ENCODE peak calls at places on chromosomes 12 and 14, in six cellular contexts. One of them, this sample, is unnamed.

GRCh38 chr12:45042599-45042998 is 8.3 kb downstream of the DBX2 start:
- DNase-seq in A549: no peak
- DNase-seq in WTC11: no peak
- DNase-seq in HepG2: no peak
- DNase-seq in H1: no peak
- DNase-seq in K562: no peak
- DNase-seq in this sample: no peak

GRCh38 chr12:53044052-53044581 is 5.7 kb upstream of the TNS2 start:
- DNase-seq in A549: no peak
- DNase-seq in WTC11: no peak
- DNase-seq in HepG2: peak; percentile 72
- DNase-seq in H1: no peak
- DNase-seq in K562: no peak
- DNase-seq in this sample: no peak

GRCh38 chr14:91269076-91269991 is 24.8 kb upstream of the GPR68 start:
- DNase-seq in A549: no peak
- DNase-seq in WTC11: no peak
- DNase-seq in HepG2: no peak
- DNase-seq in H1: no peak
- DNase-seq in K562: no peak
- DNase-seq in this sample: no peak

GRCh38 chr12:25200703-25201102 is 5.7 kb downstream of the ETFRF1 start:
- DNase-seq in A549: no peak
- DNase-seq in WTC11: no peak
- DNase-seq in HepG2: no peak
- DNase-seq in H1: no peak
- DNase-seq in K562: no peak
- DNase-seq in this sample: peak; percentile 16

GRCh38 chr12:117890644-117891043 is 78.1 kb downstream of the KSR2 start:
- DNase-seq in A549: no peak
- DNase-seq in WTC11: no peak
- DNase-seq in HepG2: no peak
- DNase-seq in H1: no peak
- DNase-seq in K562: no peak
- DNase-seq in this sample: no peak

GRCh38 chr12:44728566-44728965 is 147.5 kb downstream of the NELL2 start:
- DNase-seq in A549: no peak
- DNase-seq in WTC11: no peak
- DNase-seq in HepG2: no peak
- DNase-seq in H1: no peak
- DNase-seq in K562: no peak
- DNase-seq in this sample: no peak

GRCh38 chr12:79662046-79662811 is 28.5 kb downstream of the PAWR start:
- DNase-seq in A549: peak; percentile 27
- DNase-seq in WTC11: no peak
- DNase-seq in HepG2: peak; percentile 84
- DNase-seq in H1: no peak
- DNase-seq in K562: no peak
- DNase-seq in this sample: peak; percentile 47

GRCh38 chr14:68103841-68104240 is 284.3 kb downstream of the RAD51B start:
- DNase-seq in A549: no peak
- DNase-seq in WTC11: no peak
- DNase-seq in HepG2: no peak
- DNase-seq in H1: no peak
- DNase-seq in K562: no peak
- DNase-seq in this sample: no peak

GRCh38 chr14:22864979-22865378 is 6.6 kb upstream of the LRP10 start:
- DNase-seq in A549: no peak
- DNase-seq in WTC11: no peak
- DNase-seq in HepG2: no peak
- DNase-seq in H1: no peak
- DNase-seq in K562: no peak
- DNase-seq in this sample: no peak

GRCh38 chr12:66803972-66804371 is 125.1 kb upstream of the GRIP1 start:
- DNase-seq in A549: no peak
- DNase-seq in WTC11: peak; percentile 17
- DNase-seq in HepG2: no peak
- DNase-seq in H1: no peak
- DNase-seq in K562: no peak
- DNase-seq in this sample: no peak

GRCh38 chr12:94134226-94134795 is 14.1 kb upstream of the PLXNC1 start:
- DNase-seq in A549: peak; percentile 75
- DNase-seq in WTC11: no peak
- DNase-seq in HepG2: peak; percentile 47
- DNase-seq in H1: no peak
- DNase-seq in K562: peak; percentile 70
- DNase-seq in this sample: peak; percentile 56

GRCh38 chr12:122471324-122472226 is 29.2 kb downstream of the ZCCHC8 start:
- DNase-seq in A549: peak; percentile 83
- DNase-seq in WTC11: no peak
- DNase-seq in HepG2: peak; percentile 77
- DNase-seq in H1: no peak
- DNase-seq in K562: peak; percentile 47
- DNase-seq in this sample: peak; percentile 80

GRCh38 chr12:63857771-63858670 is 13.5 kb downstream of the SRGAP1 start:
- DNase-seq in A549: peak; percentile 65
- DNase-seq in WTC11: no peak
- DNase-seq in HepG2: no peak
- DNase-seq in H1: no peak
- DNase-seq in K562: no peak
- DNase-seq in this sample: no peak

GRCh38 chr12:123141615-123142517 is 9.0 kb downstream of the PITPNM2 start:
- DNase-seq in A549: peak; percentile 80
- DNase-seq in WTC11: no peak
- DNase-seq in HepG2: peak; percentile 87
- DNase-seq in H1: no peak
- DNase-seq in K562: no peak
- DNase-seq in this sample: peak; percentile 72

GRCh38 chr14:101122114-101122854 is 218.8 kb upstream of the RTL1 start:
- DNase-seq in A549: no peak
- DNase-seq in WTC11: no peak
- DNase-seq in HepG2: no peak
- DNase-seq in H1: no peak
- DNase-seq in K562: no peak
- DNase-seq in this sample: no peak

GRCh38 chr12:25553083-25553482 is at the start of gene LMNTD1:
- DNase-seq in A549: no peak
- DNase-seq in WTC11: no peak
- DNase-seq in HepG2: no peak
- DNase-seq in H1: no peak
- DNase-seq in K562: no peak
- DNase-seq in this sample: no peak

GRCh38 chr12:88305491-88305890 is 163.4 kb downstream of the TMTC3 start:
- DNase-seq in A549: no peak
- DNase-seq in WTC11: no peak
- DNase-seq in HepG2: peak; percentile 8
- DNase-seq in H1: no peak
- DNase-seq in K562: no peak
- DNase-seq in this sample: peak; percentile 28

GRCh38 chr12:108468149-108468968 is 46.7 kb upstream of the FICD start:
- DNase-seq in A549: no peak
- DNase-seq in WTC11: no peak
- DNase-seq in HepG2: peak; percentile 21
- DNase-seq in H1: no peak
- DNase-seq in K562: peak; percentile 54
- DNase-seq in this sample: peak; percentile 14

GRCh38 chr14:100392266-100392850 is 69.2 kb downstream of the SLC25A47 start:
- DNase-seq in A549: no peak
- DNase-seq in WTC11: no peak
- DNase-seq in HepG2: no peak
- DNase-seq in H1: no peak
- DNase-seq in K562: no peak
- DNase-seq in this sample: no peak

GRCh38 chr12:54658306-54659264 is 10.4 kb upstream of the DCD start:
- DNase-seq in A549: peak; percentile 62
- DNase-seq in WTC11: peak; percentile 87
- DNase-seq in HepG2: peak; percentile 30
- DNase-seq in H1: peak; percentile 53
- DNase-seq in K562: peak; percentile 63
- DNase-seq in this sample: peak; percentile 26

DNA sequence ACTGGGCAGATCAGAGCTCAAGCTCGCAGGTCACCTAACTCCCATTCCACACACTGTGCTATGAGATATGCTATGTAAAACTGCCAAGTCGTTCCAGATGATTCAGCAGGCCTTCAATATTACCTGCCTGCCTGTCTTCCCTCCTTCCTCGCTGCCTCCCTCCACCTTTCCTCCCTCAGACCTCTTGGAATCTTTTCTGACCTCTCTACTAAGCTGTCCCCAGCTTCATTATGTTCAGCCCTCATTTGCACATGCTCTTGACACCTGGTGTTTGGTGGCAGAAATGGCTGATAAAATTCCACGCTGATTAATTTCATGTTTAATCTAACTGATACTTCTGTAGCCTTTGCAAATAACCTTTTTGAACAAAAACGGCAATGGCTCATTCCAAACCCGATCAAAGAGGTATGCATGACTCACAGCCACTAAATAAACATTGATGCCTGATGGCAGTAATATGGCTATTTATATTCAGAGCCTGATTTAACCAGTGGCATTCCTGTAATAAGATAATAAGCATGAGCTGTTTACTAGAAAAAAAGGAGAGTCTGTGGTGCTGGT is 130.8 kb upstream of the EGLN3 start:
- DNase-seq in A549: peak; percentile 59
- DNase-seq in WTC11: no peak
- DNase-seq in HepG2: peak; percentile 86
- DNase-seq in H1: no peak
- DNase-seq in K562: no peak
- DNase-seq in this sample: peak; percentile 24
- TF ChIP-seq JUN in A549: peak; percentile 52
- TF ChIP-seq JUN in WTC11: no peak
- TF ChIP-seq JUN in HepG2: peak; percentile 32
- TF ChIP-seq JUN in H1: no peak
- TF ChIP-seq JUN in K562: no peak
- TF ChIP-seq JUN in this sample: peak; percentile 42

GRCh38 chr12:124453419-124454351 is 113.7 kb downstream of the NCOR2 start:
- DNase-seq in A549: peak; percentile 69
- DNase-seq in WTC11: no peak
- DNase-seq in HepG2: no peak
- DNase-seq in H1: no peak
- DNase-seq in K562: no peak
- DNase-seq in this sample: peak; percentile 80

GRCh38 chr12:124456133-124456651 is 111.2 kb downstream of the NCOR2 start:
- DNase-seq in A549: no peak
- DNase-seq in WTC11: no peak
- DNase-seq in HepG2: no peak
- DNase-seq in H1: no peak
- DNase-seq in K562: no peak
- DNase-seq in this sample: no peak

GRCh38 chr12:124455336-124455735 is 112.1 kb downstream of the NCOR2 start:
- DNase-seq in A549: no peak
- DNase-seq in WTC11: no peak
- DNase-seq in HepG2: no peak
- DNase-seq in H1: no peak
- DNase-seq in K562: no peak
- DNase-seq in this sample: no peak

GRCh38 chr12:124454352-124454725 is 113.1 kb downstream of the NCOR2 start:
- DNase-seq in A549: no peak
- DNase-seq in WTC11: no peak
- DNase-seq in HepG2: no peak
- DNase-seq in H1: no peak
- DNase-seq in K562: no peak
- DNase-seq in this sample: no peak

DNA sequence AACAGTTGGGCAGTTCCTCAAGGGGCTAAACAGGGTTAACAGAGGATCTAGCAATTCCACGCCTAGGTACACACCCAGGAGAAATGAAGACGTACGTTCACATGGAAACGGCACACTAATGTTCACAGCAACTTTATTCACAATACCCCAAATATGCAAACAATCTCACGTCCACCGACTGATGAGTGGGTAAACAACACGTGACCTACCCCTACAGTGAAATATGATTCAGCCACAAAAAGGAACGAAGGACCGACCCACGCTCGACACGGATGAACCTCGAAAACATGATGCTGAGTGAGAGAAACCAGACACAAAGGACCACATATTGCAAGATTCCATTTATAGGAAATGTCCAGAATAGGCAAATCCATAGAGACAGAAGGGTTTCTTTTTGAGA is 112.7 kb downstream of the NCOR2 start:
- DNase-seq in A549: no peak
- DNase-seq in WTC11: no peak
- DNase-seq in HepG2: no peak
- DNase-seq in H1: no peak
- DNase-seq in K562: no peak
- DNase-seq in this sample: no peak
- TF ChIP-seq JUN in A549: no peak
- TF ChIP-seq JUN in WTC11: no peak
- TF ChIP-seq JUN in HepG2: no peak
- TF ChIP-seq JUN in H1: no peak
- TF ChIP-seq JUN in K562: no peak
- TF ChIP-seq JUN in this sample: no peak

DNA sequence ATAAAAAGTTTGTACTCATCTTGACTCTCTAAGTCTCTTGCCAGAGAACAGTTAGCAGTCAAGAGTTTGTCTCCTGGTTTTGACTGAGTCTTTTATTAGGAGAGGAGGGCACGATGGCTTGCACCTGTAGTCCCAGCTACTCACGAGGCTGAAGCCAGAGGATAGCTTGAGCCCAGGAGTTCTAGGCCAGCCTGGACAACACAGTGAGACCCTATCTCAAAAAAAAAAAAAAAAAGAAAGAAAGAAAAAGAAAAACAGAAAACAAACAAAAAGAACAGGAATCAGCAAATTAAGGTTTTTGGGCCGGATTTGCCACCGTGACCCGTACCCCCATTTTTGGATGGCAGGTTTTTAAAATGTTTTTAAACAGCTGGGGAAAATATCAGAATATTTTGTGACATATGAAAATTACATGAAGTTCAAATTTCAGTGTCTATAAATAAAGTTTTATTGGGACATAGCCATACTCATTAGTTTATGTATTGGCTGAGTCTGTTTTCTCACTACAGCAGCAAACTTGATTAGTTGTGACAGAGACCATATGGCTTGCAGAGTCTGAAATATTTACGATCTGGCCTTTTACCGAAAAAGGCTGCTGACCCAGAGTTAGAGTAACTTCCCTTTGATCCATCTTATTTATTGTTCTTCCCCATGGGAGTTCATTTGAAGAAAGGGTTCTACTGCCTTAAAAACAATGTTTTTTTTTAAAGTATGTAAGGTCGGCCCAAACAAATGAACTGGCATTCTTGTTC is 31.2 kb downstream of the VEZT start:
- DNase-seq in A549: no peak
- DNase-seq in WTC11: no peak
- DNase-seq in HepG2: no peak
- DNase-seq in H1: no peak
- DNase-seq in K562: no peak
- DNase-seq in this sample: peak; percentile 18
- TF ChIP-seq JUN in A549: no peak
- TF ChIP-seq JUN in WTC11: no peak
- TF ChIP-seq JUN in HepG2: no peak
- TF ChIP-seq JUN in H1: no peak
- TF ChIP-seq JUN in K562: no peak
- TF ChIP-seq JUN in this sample: no peak

DNA sequence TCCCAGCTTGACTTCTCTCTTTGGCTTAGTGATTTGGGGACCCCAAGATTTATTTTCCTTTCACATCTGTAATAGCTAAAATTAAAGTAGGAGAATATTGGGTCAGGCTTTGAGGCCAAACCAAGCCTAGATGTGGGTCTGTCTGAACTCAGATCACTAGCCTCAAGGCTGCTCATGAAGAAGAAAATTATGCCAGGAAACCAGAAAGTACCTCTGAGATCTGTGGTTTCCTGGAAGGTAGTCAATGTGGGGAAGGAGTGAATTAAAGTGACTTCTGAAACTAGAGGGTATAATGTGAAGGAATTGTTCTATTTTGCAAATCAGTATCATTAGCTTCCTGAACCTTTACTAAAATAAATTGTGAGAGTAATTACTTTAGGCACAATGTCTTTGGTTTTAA is 13.4 kb upstream of the CLEC12A start:
- DNase-seq in A549: no peak
- DNase-seq in WTC11: no peak
- DNase-seq in HepG2: no peak
- DNase-seq in H1: no peak
- DNase-seq in K562: no peak
- DNase-seq in this sample: no peak
- TF ChIP-seq JUN in A549: no peak
- TF ChIP-seq JUN in WTC11: no peak
- TF ChIP-seq JUN in HepG2: no peak
- TF ChIP-seq JUN in H1: no peak
- TF ChIP-seq JUN in K562: no peak
- TF ChIP-seq JUN in this sample: no peak